ENCODE peak calls at places on chromosome 13, in ten cellular contexts. Q is uterus, N is heart right ventricle, Y is lower lobe of right lung, W is PC-3, P is breast epithelium, H is cardiac muscle cell, C is neuronal stem cell, V is aorta, A is GM23248. U is an unnamed sample. For H3K9me3, the result is how much of the 10 kb centered on the place peaks cover.

GRCh38 chr13:110239280-110240120 is 67.5 kb downstream of the COL4A1 start:
- DNase-seq in A (peak), W (no peak), C (no peak), Y (no peak), N (no peak), H (no peak), V (no peak), P (no peak), Q (no peak), U (no peak)

GRCh38 chr13:97659602-97660001 is 225.6 kb downstream of the RAP2A start:
- DNase-seq in H (peak), V (no peak), Y (no peak), C (peak), A (peak), P (no peak), N (no peak), W (no peak), Q (no peak), U (peak)

GRCh38 chr13:99312493-99312883 is 5.3 kb upstream of the GPR183 start:
- DNase-seq in P (no peak), C (no peak), V (peak), Q (peak), H (no peak), N (peak), Y (peak), W (no peak), A (peak), U (no peak)

GRCh38 chr13:45474584-45475454 is 10.1 kb downstream of the COG3 start:
- DNase-seq in P (no peak), Q (no peak), N (no peak), A (no peak), C (no peak), Y (no peak), V (no peak), H (no peak), W (no peak), U (no peak)

GRCh38 chr13:104163866-104164630 is 1097.8 kb upstream of the SLC10A2 start:
- DNase-seq in W (no peak), H (no peak), N (no peak), Q (no peak), Y (no peak), C (no peak), P (no peak), V (no peak), A (no peak), U (no peak)

GRCh38 chr13:113098163-113098732 is 7.3 kb upstream of the F7 start:
- DNase-seq in V (no peak), H (no peak), W (no peak), C (no peak), A (peak), P (no peak), Y (no peak), N (no peak), Q (no peak), U (no peak)

GRCh38 chr13:31199849-31200635 is at the start of gene B3GLCT:
- DNase-seq in P (peak), A (peak), H (peak), C (peak), W (peak), V (peak), Y (peak), N (peak), Q (peak), U (peak)

GRCh38 chr13:44040070-44040753 is 160.5 kb downstream of the LACC1 start:
- DNase-seq in Q (no peak), P (no peak), N (no peak), H (no peak), Y (no peak), W (peak), A (peak), V (no peak), C (no peak), U (no peak)

GRCh38 chr13:113009743-113010509 is 40.9 kb downstream of the MCF2L start:
- DNase-seq in V (no peak), H (no peak), N (no peak), P (no peak), A (no peak), W (no peak), Y (no peak), C (no peak), Q (no peak), U (no peak)

GRCh38 chr13:28250542-28250941 is 112.2 kb downstream of the PAN3 start:
- DNase-seq in W (no peak), H (no peak), A (no peak), Y (no peak), V (no peak), C (no peak), Q (no peak), P (no peak), N (no peak), U (no peak)

GRCh38 chr13:28246891-28247290 is 108.5 kb downstream of the PAN3 start:
- DNase-seq in Q (no peak), H (no peak), A (peak), C (no peak), Y (no peak), V (no peak), N (no peak), W (no peak), P (no peak), U (no peak)

GRCh38 chr13:28245465-28245864 is 107.1 kb downstream of the PAN3 start:
- DNase-seq in A (no peak), C (no peak), Q (no peak), P (no peak), N (no peak), W (no peak), H (no peak), V (no peak), Y (no peak), U (no peak)

GRCh38 chr13:28251462-28251861 is 113.1 kb downstream of the PAN3 start:
- DNase-seq in N (no peak), P (no peak), A (no peak), Y (no peak), C (no peak), W (no peak), H (no peak), Q (no peak), V (no peak), U (no peak)

DNA sequence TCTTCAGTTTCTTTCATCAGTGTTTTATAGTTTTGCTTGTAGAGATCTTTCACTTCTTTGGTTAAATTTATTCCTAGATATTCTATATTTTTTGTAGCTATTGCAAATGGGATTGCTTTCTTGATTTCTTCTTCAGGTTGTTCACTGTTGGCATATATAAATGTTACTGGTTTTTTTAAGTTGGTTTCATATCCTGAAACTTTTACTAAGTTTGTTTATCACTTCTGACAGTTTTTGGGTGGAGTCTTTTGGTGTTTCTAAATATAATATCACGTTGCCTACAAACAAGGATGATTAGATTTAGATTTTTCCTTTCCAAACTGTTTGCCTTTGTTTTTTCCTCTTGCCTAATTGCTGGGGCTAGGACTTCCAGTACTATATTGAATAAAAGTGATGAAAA is 109.7 kb downstream of the PAN3 start:
- DNase-seq in P (no peak), V (no peak), C (no peak), H (no peak), A (no peak), Q (no peak), W (no peak), N (no peak), Y (no peak), U (no peak)
- H3K27ac ChIP-seq in P (no peak), V (no peak), C (no peak), H (no peak), A (no peak), Q (no peak), W (no peak), N (no peak), Y (no peak), U (no peak)

GRCh38 chr13:73972503-73972902 is 161.7 kb downstream of the KLF12 start:
- DNase-seq in P (no peak), V (no peak), W (no peak), N (no peak), H (no peak), Y (no peak), A (no peak), Q (no peak), C (no peak), U (no peak)
- H3K9me3 ChIP-seq in P (under half), V (under half), W (under half), N (under half), H (under half), Y (under half), A (under half), Q (under half), C (under half), U (under half)

GRCh38 chr13:111255228-111255790 is 65.1 kb upstream of the TEX29 start:
- DNase-seq in A (no peak), P (no peak), H (no peak), Q (no peak), Y (no peak), N (no peak), V (no peak), C (no peak), W (no peak), U (no peak)

GRCh38 chr13:111253334-111253872 is 67.0 kb upstream of the TEX29 start:
- DNase-seq in V (no peak), N (no peak), Y (no peak), H (no peak), P (no peak), C (no peak), W (no peak), A (peak), Q (no peak), U (no peak)

GRCh38 chr13:111249637-111250360 is 70.6 kb upstream of the TEX29 start:
- DNase-seq in Q (no peak), Y (no peak), N (no peak), P (no peak), V (no peak), C (no peak), A (no peak), H (no peak), W (no peak), U (no peak)

GRCh38 chr13:111251646-111252448 is 68.6 kb upstream of the TEX29 start:
- DNase-seq in A (peak), H (peak), N (no peak), C (no peak), V (no peak), Q (no peak), Y (no peak), W (no peak), P (no peak), U (no peak)

DNA sequence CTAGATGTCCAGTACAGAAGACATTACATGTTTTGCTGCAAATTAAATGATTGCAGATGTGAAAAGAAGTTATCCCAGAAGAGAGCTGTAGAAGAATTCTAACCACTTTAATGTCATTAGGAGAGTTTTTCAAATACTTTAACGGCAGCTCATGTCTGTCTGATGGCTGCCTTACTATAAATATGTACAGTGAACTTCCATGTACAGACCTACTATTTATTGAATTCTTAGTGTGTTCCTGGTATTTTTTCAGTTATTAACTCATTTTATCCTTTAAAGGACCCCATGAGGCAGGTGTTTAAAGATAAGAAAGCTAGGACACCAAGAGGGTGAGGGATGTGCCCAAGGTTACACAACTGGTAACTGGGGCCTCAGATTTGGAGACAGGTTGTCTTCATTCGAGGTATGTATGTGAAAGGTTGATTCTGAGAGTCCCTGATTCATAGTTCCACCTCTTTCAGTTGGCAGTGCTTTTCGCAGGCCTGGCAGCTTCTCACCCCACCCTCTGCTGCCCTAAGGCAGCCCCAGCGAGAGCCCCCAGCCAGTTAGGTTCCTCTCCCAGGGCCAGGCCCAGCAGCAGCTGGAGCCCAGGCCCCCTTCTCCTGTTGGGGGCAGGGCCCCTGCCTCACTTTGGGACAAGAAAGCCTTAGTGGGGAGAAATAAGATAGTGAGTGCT is 67.9 kb upstream of the TEX29 start:
- DNase-seq in Y (no peak), P (no peak), C (no peak), W (no peak), H (no peak), A (peak), Q (no peak), V (no peak), N (no peak), U (no peak)
- H3K4me3 ChIP-seq in Y (no peak), P (no peak), C (no peak), W (no peak), H (no peak), A (peak), Q (no peak), V (no peak), N (no peak), U (no peak)

GRCh38 chr13:47146136-47146535 is 249.3 kb upstream of the HTR2A start:
- DNase-seq in C (no peak), Q (no peak), N (no peak), A (peak), V (no peak), P (no peak), H (no peak), Y (no peak), W (peak), U (peak)
- H3K27ac ChIP-seq in C (no peak), Q (no peak), N (no peak), A (no peak), V (no peak), P (no peak), H (no peak), Y (no peak), W (peak), U (peak)

GRCh38 chr13:82614086-82614485 is 1268.2 kb downstream of the SLITRK1 start:
- DNase-seq in N (no peak), C (no peak), H (no peak), A (no peak), W (no peak), Q (no peak), V (no peak), Y (no peak), P (no peak), U (no peak)

DNA sequence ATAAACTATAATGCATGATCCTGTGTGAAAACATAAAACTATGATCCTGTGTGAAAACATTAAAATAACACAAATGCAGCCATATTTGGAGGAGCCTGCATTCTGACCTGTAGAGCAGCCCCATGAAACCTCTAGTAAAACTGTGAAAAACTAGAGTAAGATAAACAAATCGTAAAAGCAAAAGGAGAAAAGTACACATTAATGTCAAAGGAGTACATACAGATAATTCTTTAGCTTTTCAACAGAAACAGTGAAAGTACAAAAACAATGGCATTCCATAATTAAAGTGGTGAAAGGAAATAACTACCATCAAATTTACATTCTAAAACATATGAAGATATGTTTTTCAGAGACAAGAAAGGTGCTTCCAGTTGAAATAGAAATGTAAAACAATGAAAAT is 1267.2 kb downstream of the SLITRK1 start:
- DNase-seq in N (no peak), C (no peak), V (no peak), P (no peak), A (no peak), H (no peak), Y (no peak), Q (no peak), W (no peak), U (no peak)
- H3K9me3 ChIP-seq in N (under half), C (under half), V (under half), P (under half), A (under half), H (under half), Y (under half), Q (under half), W (under half), U (under half)

DNA sequence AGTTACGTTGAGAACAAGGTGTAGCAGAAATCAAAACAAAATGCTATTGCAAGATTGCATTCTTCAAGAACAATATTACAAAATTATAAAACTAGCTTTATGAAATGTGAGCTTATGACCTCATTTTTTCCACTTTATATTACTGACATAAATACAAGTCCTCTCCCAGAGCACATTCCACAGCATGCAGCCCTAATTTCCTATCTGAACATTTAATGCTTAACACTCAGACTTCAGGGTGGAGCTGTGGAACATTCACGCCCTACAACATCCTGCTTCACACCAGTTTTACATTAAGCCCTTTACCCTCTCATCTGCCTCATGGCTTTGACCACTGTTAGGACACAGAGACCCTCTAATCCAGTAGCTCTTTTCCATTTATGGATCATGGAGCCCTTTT is 65.5 kb downstream of the EPSTI1 start:
- DNase-seq in P (no peak), H (no peak), C (no peak), A (peak), W (no peak), Y (no peak), N (no peak), Q (no peak), V (no peak), U (no peak)
- H3K4me3 ChIP-seq in P (no peak), H (no peak), C (no peak), A (no peak), W (no peak), Y (no peak), N (no peak), Q (no peak), V (no peak), U (no peak)

DNA sequence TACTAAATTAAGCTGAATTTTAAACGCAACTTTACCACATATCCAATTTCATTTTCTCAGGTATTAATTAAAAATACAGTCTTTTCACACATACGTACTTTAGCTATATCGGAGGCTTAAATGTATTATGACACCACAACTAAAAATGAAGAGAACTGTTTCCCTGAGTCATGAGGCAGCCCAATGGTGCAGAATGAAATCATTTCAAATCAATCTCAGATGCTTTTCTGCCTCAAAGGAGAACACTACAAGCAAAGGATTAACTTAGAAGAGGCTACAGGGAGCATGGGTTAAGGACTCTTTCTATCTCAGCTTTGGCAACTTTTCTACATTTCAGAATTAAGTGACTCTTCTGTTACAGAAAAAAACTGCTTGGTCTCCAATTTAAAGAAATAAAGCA is 516.3 kb upstream of the HTR2A start:
- DNase-seq in P (no peak), H (no peak), V (no peak), N (no peak), Y (no peak), W (no peak), C (no peak), Q (no peak), A (peak), U (no peak)
- H3K27ac ChIP-seq in P (no peak), H (no peak), V (no peak), N (no peak), Y (no peak), W (no peak), C (no peak), Q (no peak), A (no peak), U (no peak)